ENCODE peak calls at places on chromosomes 6 and 20, in nine cellular contexts. T is T1000; E is activated T-cell treated with anti-CD3 and anti-CD28 coated beads for 1 hour; Q is omental fat pad; P is HTR-8/SVneo; Y is activated naive CD4-positive, alpha-beta T cell treated with anti-CD3 and anti-CD28 coated beads, Interleukin-2, amount 50 U/mL, for 16 hours; M is HEK293T; B is CD8-positive, alpha-beta memory T cell; U is germinal center. D is an unnamed sample.
A peak's percentile ranks its signal among the peaks of the same experiment; 100 is the strongest.

GRCh38 chr6:29789176-29789575 is 38.4 kb upstream of the HLA-G start:
- DNase-seq in Q (no peak), T (no peak), Y (no peak), U (no peak), E (no peak), B (no peak), P (no peak), M (no peak), D (no peak)

GRCh38 chr6:146855889-146856288 is 257.1 kb downstream of the ADGB start:
- DNase-seq in M (no peak), Y (no peak), T (no peak), Q (no peak), E (no peak), U (no peak), B (no peak), P (no peak), D (no peak)

GRCh38 chr6:132298344-132298949 is 102.8 kb downstream of the MOXD1 start:
- DNase-seq in E (peak; percentile 13), Q (peak; percentile 30), M (peak; percentile 42), Y (peak; percentile 13), U (peak; percentile 29), T (peak; percentile 8), P (peak; percentile 8), B (no peak), D (peak; percentile 49)

GRCh38 chr6:37988131-37988530 is 168.6 kb downstream of the ZFAND3 start:
- DNase-seq in U (no peak), Y (no peak), Q (no peak), T (no peak), B (no peak), E (no peak), M (no peak), P (no peak), D (no peak)

GRCh38 chr6:85660181-85660611 is 17.5 kb upstream of the SYNCRIP start:
- DNase-seq in M (peak; percentile 33), U (no peak), Y (no peak), B (no peak), T (peak; percentile 77), P (peak; percentile 70), Q (no peak), E (no peak), D (peak; percentile 76)

GRCh38 chr6:36970892-36971842 is 14.8 kb downstream of the MTCH1 start:
- DNase-seq in Y (no peak), M (no peak), E (no peak), U (no peak), Q (no peak), B (no peak), P (no peak), T (no peak), D (no peak)

GRCh38 chr6:33513213-33513612 is 58.8 kb downstream of the ZBTB9 start:
- DNase-seq in Y (no peak), M (no peak), U (no peak), E (no peak), P (no peak), B (no peak), Q (no peak), T (no peak), D (no peak)

GRCh38 chr6:7473805-7474329 is 67.6 kb upstream of the DSP start:
- DNase-seq in E (no peak), M (no peak), Y (no peak), B (no peak), U (no peak), P (no peak), Q (no peak), T (no peak), D (no peak)

GRCh38 chr20:4774209-4774608 is 52.5 kb downstream of the PRND start:
- DNase-seq in B (no peak), E (no peak), Y (no peak), T (no peak), Q (no peak), M (no peak), U (no peak), P (no peak), D (no peak)

GRCh38 chr6:111033628-111034289 is 51.9 kb downstream of the RPF2 start:
- DNase-seq in Q (no peak), U (no peak), B (no peak), M (no peak), T (no peak), E (no peak), P (no peak), Y (no peak), D (no peak)

GRCh38 chr6:13953061-13953705 is 28.4 kb downstream of the RNF182 start:
- DNase-seq in E (no peak), U (no peak), P (peak; percentile 12), Q (no peak), T (peak; percentile 45), B (no peak), M (no peak), Y (no peak), D (peak; percentile 98)

GRCh38 chr6:111580826-111581505 is 24.7 kb downstream of the TRAF3IP2 start:
- DNase-seq in M (no peak), U (no peak), Q (no peak), P (no peak), B (no peak), E (no peak), Y (no peak), T (no peak), D (no peak)

GRCh38 chr6:45538636-45539035 is 160.9 kb upstream of the SUPT3H start:
- DNase-seq in U (no peak), T (no peak), M (no peak), E (no peak), Q (no peak), B (no peak), Y (no peak), P (no peak), D (no peak)

GRCh38 chr6:34917626-34918285 is 28.7 kb downstream of the ANKS1A start:
- DNase-seq in U (no peak), B (no peak), Q (no peak), T (no peak), Y (no peak), P (no peak), E (no peak), M (no peak), D (no peak)

GRCh38 chr6:138194221-138194620 is 24.1 kb downstream of the PBOV1 start:
- DNase-seq in E (no peak), T (no peak), U (no peak), Q (no peak), Y (no peak), P (no peak), B (no peak), M (no peak), D (no peak)

GRCh38 chr6:29019629-29020028 is 14.5 kb upstream of the ZNF311 start:
- DNase-seq in Y (no peak), E (no peak), B (no peak), T (no peak), U (no peak), P (no peak), M (no peak), Q (no peak), D (no peak)